ENCODE peak calls at places on chromosomes 7 and 10, in nine cellular contexts. I is K562; W is CD8-positive, alpha-beta memory T cell; O is right atrium auricular region; D is Panc1; E is heart right ventricle; K is CD8-positive, alpha-beta T cell; M is uterus; A is NT2/D1. V is an unnamed sample.

GRCh38 chr7:116398672-116399071 is 100.9 kb upstream of the CAV2 start:
- DNase-seq in I (no peak), W (no peak), O (no peak), D (no peak), E (no peak), K (no peak), M (no peak), A (no peak), V (no peak)

GRCh38 chr7:157378390-157378789 is 41.6 kb downstream of the DNAJB6 start:
- DNase-seq in I (no peak), W (no peak), O (no peak), D (no peak), E (no peak), K (no peak), M (no peak), A (no peak), V (no peak)

GRCh38 chr10:106360870-106361269 is 803.6 kb downstream of the SORCS1 start:
- DNase-seq in I (no peak), W (no peak), O (no peak), D (no peak), E (no peak), K (no peak), M (no peak), A (no peak), V (peak; percentile 64)

GRCh38 chr10:1206601-1207000 is 150.4 kb downstream of the WDR37 start:
- DNase-seq in I (no peak), W (no peak), O (no peak), D (no peak), E (no peak), K (no peak), M (no peak), A (no peak), V (no peak)

GRCh38 chr10:126131338-126131737 is 235.0 kb downstream of the FANK1 start:
- DNase-seq in I (no peak), W (no peak), O (no peak), D (no peak), E (no peak), K (no peak), M (no peak), A (no peak), V (no peak)

GRCh38 chr10:88113232-88113631 is 249.8 kb downstream of the PTEN start:
- DNase-seq in I (no peak), W (no peak), O (no peak), D (no peak), E (peak; percentile 33), K (no peak), M (no peak), A (no peak), V (no peak)

GRCh38 chr7:84025332-84025927 is 169.2 kb downstream of the SEMA3A start:
- DNase-seq in I (no peak), W (no peak), O (no peak), D (peak; percentile 84), E (peak; percentile 18), K (no peak), M (no peak), A (no peak), V (peak; percentile 80)

GRCh38 chr10:70191906-70192305 is 21.6 kb upstream of the SAR1A start:
- DNase-seq in I (no peak), W (no peak), O (no peak), D (no peak), E (no peak), K (no peak), M (no peak), A (no peak), V (no peak)

GRCh38 chr7:102875700-102876192 is 37.1 kb upstream of the LRRC17 start:
- DNase-seq in I (peak; percentile 32), W (no peak), O (no peak), D (peak; percentile 88), E (no peak), K (no peak), M (no peak), A (peak; percentile 11), V (peak; percentile 81)

GRCh38 chr10:103696411-103697145 is 158.8 kb downstream of the SH3PXD2A start:
- DNase-seq in I (peak; percentile 84), W (peak; percentile 74), O (peak; percentile 94), D (peak; percentile 50), E (peak; percentile 74), K (peak; percentile 34), M (peak; percentile 72), A (peak; percentile 40), V (peak; percentile 90)

GRCh38 chr7:14841850-14842249 is 60.7 kb downstream of the DGKB start:
- DNase-seq in I (no peak), W (no peak), O (no peak), D (no peak), E (no peak), K (no peak), M (no peak), A (no peak), V (no peak)

GRCh38 chr10:119131512-119132240 is 27.8 kb downstream of the DENND10 start:
- DNase-seq in I (no peak), W (no peak), O (no peak), D (no peak), E (no peak), K (no peak), M (no peak), A (no peak), V (no peak)

GRCh38 chr7:150631866-150632864 is at the start of gene GIMAP6:
- DNase-seq in I (no peak), W (peak; percentile 59), O (no peak), D (no peak), E (peak; percentile 43), K (peak; percentile 40), M (no peak), A (no peak), V (no peak)

GRCh38 chr10:86137561-86137960 is 229.0 kb downstream of the GRID1 start:
- DNase-seq in I (no peak), W (no peak), O (no peak), D (no peak), E (no peak), K (no peak), M (no peak), A (no peak), V (no peak)

GRCh38 chr7:24942226-24942625 is 37.8 kb downstream of the OSBPL3 start:
- DNase-seq in I (no peak), W (no peak), O (no peak), D (no peak), E (no peak), K (no peak), M (no peak), A (no peak), V (no peak)

DNA sequence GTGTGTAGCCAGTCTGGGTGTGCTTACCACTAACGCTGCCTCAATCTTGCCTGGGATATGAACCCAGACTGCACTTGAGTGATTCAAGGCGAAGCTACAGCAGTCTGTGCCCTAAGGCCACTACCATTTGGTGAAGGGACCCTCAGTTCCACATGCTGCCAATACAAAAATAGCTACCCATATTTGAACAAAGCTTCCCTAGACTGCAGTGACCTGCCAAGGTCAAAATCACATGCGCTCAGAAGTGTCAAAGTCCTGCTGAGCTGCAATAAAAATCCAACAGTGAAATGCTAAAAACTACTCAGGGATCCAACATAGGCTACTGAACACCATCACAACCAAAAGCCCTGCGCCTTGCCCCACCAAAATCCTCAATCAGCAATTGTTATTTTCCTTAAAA is 472.3 kb upstream of the VSTM2A start:
- DNase-seq in I (no peak), W (no peak), O (no peak), D (no peak), E (no peak), K (no peak), M (no peak), A (no peak), V (no peak)
- H3K9me3 ChIP-seq in I (no peaks in the 10 kb centered on the region), W (no peaks in the 10 kb centered on the region), O (no peaks in the 10 kb centered on the region), D (no peaks in the 10 kb centered on the region), E (no peaks in the 10 kb centered on the region), K (no peaks in the 10 kb centered on the region), M (no peaks in the 10 kb centered on the region), A (no peaks in the 10 kb centered on the region), V (no peaks in the 10 kb centered on the region)

DNA sequence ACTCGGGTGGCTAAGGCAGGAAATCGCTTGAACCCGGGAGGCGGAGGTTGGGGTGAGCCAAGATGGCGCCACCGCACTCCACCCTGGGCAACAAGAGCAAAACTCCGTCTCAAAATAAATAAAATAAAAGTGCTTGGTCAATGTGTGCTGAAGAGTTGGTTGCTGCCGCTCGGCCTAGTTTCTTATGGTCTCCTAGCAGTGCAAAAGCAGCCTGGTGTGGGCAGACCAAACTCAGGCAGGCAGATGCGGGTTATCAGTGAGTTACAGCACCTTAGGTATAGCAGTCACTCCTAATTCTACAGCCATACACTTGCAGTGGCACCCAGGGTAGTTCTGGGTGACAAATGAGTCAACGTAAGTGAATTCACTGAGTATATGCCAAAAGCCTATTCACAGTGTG is 22.6 kb downstream of the HSPB1 start:
- DNase-seq in I (no peak), W (no peak), O (no peak), D (no peak), E (no peak), K (no peak), M (no peak), A (no peak), V (no peak)
- H3K36me3 ChIP-seq in I (peaks cover 71% of the 10 kb centered on the region), W (peaks cover 13% of the 10 kb centered on the region), O (peaks cover 49% of the 10 kb centered on the region), D (peaks cover 27% of the 10 kb centered on the region), E (peaks cover 71% of the 10 kb centered on the region), K (peaks cover 12% of the 10 kb centered on the region), M (no peaks in the 10 kb centered on the region), A (peaks cover 52% of the 10 kb centered on the region), V (peaks cover 64% of the 10 kb centered on the region)

GRCh38 chr7:100721505-100721812 is 1.2 kb downstream of the EPO start:
- DNase-seq in I (no peak), W (no peak), O (no peak), D (no peak), E (no peak), K (no peak), M (no peak), A (no peak), V (no peak)
- H3K27me3 ChIP-seq in I (peaks cover 12% of the 10 kb centered on the region), W (peaks cover 20% of the 10 kb centered on the region), O (peaks cover 14% of the 10 kb centered on the region), D (no peaks in the 10 kb centered on the region), E (peaks cover 4% of the 10 kb centered on the region), K (peaks cover 9% of the 10 kb centered on the region), M (peaks cover 4% of the 10 kb centered on the region), A (peaks cover 41% of the 10 kb centered on the region), V (no peaks in the 10 kb centered on the region)

GRCh38 chr7:141593134-141593533 is 41.9 kb downstream of the AGK start:
- DNase-seq in I (peak; percentile 87), W (no peak), O (no peak), D (no peak), E (no peak), K (no peak), M (no peak), A (no peak), V (peak; percentile 7)

GRCh38 chr7:141597966-141598365 is 46.8 kb downstream of the AGK start:
- DNase-seq in I (no peak), W (no peak), O (no peak), D (no peak), E (no peak), K (no peak), M (no peak), A (no peak), V (no peak)

GRCh38 chr7:141600139-141600538 is 48.9 kb downstream of the AGK start:
- DNase-seq in I (no peak), W (no peak), O (no peak), D (no peak), E (no peak), K (no peak), M (no peak), A (no peak), V (no peak)

GRCh38 chr7:141600607-141601006 is 49.4 kb downstream of the AGK start:
- DNase-seq in I (no peak), W (no peak), O (no peak), D (no peak), E (no peak), K (no peak), M (no peak), A (no peak), V (no peak)

DNA sequence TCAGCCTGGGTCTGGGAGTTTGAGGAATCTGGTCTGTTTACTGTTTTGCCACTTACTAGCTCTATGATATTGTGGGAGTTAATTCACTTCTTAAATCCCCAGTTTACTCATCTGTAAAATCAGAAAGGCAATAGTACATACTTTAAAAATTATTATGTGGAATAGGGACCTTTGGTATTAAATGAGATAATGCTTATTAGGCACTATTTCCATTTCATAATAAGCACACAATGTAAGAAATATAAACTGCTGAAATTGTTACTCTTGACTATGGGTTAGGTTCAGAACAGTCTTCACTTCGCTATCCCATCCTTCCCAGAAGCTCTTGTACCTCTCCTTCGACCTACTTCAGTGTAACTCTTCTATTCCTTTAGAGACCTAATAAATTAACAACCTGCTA is 47.2 kb downstream of the AGK start:
- DNase-seq in I (no peak), W (no peak), O (no peak), D (no peak), E (no peak), K (no peak), M (no peak), A (no peak), V (no peak)
- H3K9me3 ChIP-seq in I (no peaks in the 10 kb centered on the region), W (no peaks in the 10 kb centered on the region), O (no peaks in the 10 kb centered on the region), D (no peaks in the 10 kb centered on the region), E (no peaks in the 10 kb centered on the region), K (no peaks in the 10 kb centered on the region), M (no peaks in the 10 kb centered on the region), A (no peaks in the 10 kb centered on the region), V (no peaks in the 10 kb centered on the region)